ENCODE peak calls at places on chromosomes 5 and 9, in four cellular contexts. L is glomerular endothelial cell; U is cerebellum; C is activated T-helper 2 cell treated with anti-CD3 and anti-CD28 coated beads, Interferon-gamma antibody, Interleukin-2, Interleukin-4, amounts not matched to agents 10 μg/mL and 5 μg/mL and 100 μg/mL, durations not matched to agents 14 hours and 24 hours and 36 hours. G is an unnamed sample.

GRCh38 chr9:136257381-136258298 is 12.0 kb upstream of the QSOX2 start:
- DNase-seq in C (no peak), U (no peak), L (no peak), G (no peak)

GRCh38 chr9:134602547-134603362 is 38.8 kb upstream of the COL5A1 start:
- DNase-seq in C (peak; percentile 2), L (peak; percentile 45), U (no peak), G (peak; percentile 49)

GRCh38 chr9:129979346-129979745 is 63.6 kb downstream of the FNBP1 start:
- DNase-seq in C (no peak), L (no peak), U (no peak), G (no peak)

GRCh38 chr5:110431603-110432002 is 294.9 kb downstream of the TMEM232 start:
- DNase-seq in L (no peak), C (no peak), U (no peak), G (no peak)

GRCh38 chr5:34474573-34475021 is 181.5 kb upstream of the RAI14 start:
- DNase-seq in L (no peak), C (no peak), U (peak; percentile 59), G (no peak)

GRCh38 chr9:134294228-134295071 is 31.8 kb upstream of the RXRA start:
- DNase-seq in L (no peak), U (no peak), C (no peak), G (no peak)

GRCh38 chr5:42963412-42963811 is 76.7 kb downstream of the ANXA2R start:
- DNase-seq in C (no peak), U (no peak), L (no peak), G (no peak)

GRCh38 chr9:108766786-108767185 is 89.0 kb downstream of the ACTL7B start:
- DNase-seq in C (no peak), L (no peak), U (no peak), G (no peak)

GRCh38 chr5:176388003-176388340 is 426 bp downstream of the NOP16 start:
- DNase-seq in L (no peak), U (no peak), C (no peak), G (no peak)

GRCh38 chr9:68739631-68740174 is 34.7 kb downstream of the PIP5K1B start:
- DNase-seq in L (no peak), C (no peak), U (no peak), G (peak; percentile 8)

GRCh38 chr9:82761911-82762310 is 301.0 kb downstream of the RASEF start:
- DNase-seq in L (no peak), C (no peak), U (no peak), G (no peak)

GRCh38 chr9:36843964-36844363 is 190.1 kb downstream of the PAX5 start:
- DNase-seq in L (no peak), C (no peak), U (no peak), G (no peak)

GRCh38 chr9:133683494-133684460 is 47.6 kb downstream of the DBH start:
- DNase-seq in U (no peak), C (peak; percentile 45), L (no peak), G (no peak)

GRCh38 chr5:134590992-134591659 is 41.5 kb downstream of the SAR1B start:
- DNase-seq in L (no peak), C (no peak), U (no peak), G (no peak)

GRCh38 chr5:95718203-95718602 is 12.9 kb upstream of the RHOBTB3 start:
- DNase-seq in C (peak; percentile 21), L (no peak), U (no peak), G (no peak)

GRCh38 chr9:95516736-95517558 is at the start of gene PTCH1:
- DNase-seq in L (no peak), U (no peak), C (no peak), G (no peak)

GRCh38 chr9:20349568-20349967 is 272.7 kb downstream of the MLLT3 start:
- DNase-seq in L (no peak), C (no peak), U (no peak), G (no peak)

GRCh38 chr5:170480277-170480676 is 23.5 kb upstream of the KCNIP1 start:
- DNase-seq in C (no peak), U (no peak), L (no peak), G (no peak)

GRCh38 chr5:40605295-40605958 is 74.3 kb upstream of the PTGER4 start:
- DNase-seq in C (no peak), L (no peak), U (no peak), G (no peak)

GRCh38 chr9:113343732-113344231 is 3.7 kb upstream of the WDR31 start:
- DNase-seq in C (no peak), L (no peak), U (peak; percentile 62), G (peak; percentile 92)

GRCh38 chr9:28155067-28155466 is 581.8 kb upstream of the C9orf72 start:
- DNase-seq in U (no peak), C (no peak), L (no peak), G (peak; percentile 76)

GRCh38 chr9:92992549-92992948 is 45.2 kb downstream of the FGD3 start:
- DNase-seq in U (no peak), C (no peak), L (no peak), G (no peak)

GRCh38 chr5:45532826-45533624 is 163.2 kb downstream of the HCN1 start:
- DNase-seq in C (no peak), U (peak; percentile 46), L (no peak), G (no peak)

GRCh38 chr5:68279960-68280359 is 64.4 kb downstream of the PIK3R1 start:
- DNase-seq in U (no peak), C (peak; percentile 61), L (no peak), G (no peak)

GRCh38 chr5:139650031-139650688 is 2.0 kb downstream of the CXXC5 start:
- DNase-seq in C (no peak), U (no peak), L (no peak), G (no peak)

GRCh38 chr9:26210338-26210851 is 532.2 kb upstream of the TUSC1 start:
- DNase-seq in L (no peak), U (no peak), C (no peak), G (no peak)

GRCh38 chr9:116323571-116323970 is 170.0 kb downstream of the PAPPA start:
- DNase-seq in L (no peak), U (no peak), C (no peak), G (no peak)

GRCh38 chr5:174532453-174533126 is 191.8 kb upstream of the MSX2 start:
- DNase-seq in U (no peak), C (no peak), L (peak; percentile 50), G (peak; percentile 99)

GRCh38 chr9:112144807-112145206 is 30.3 kb downstream of the SUSD1 start:
- DNase-seq in U (no peak), C (no peak), L (no peak), G (no peak)

GRCh38 chr5:43050384-43050783 is 10.3 kb upstream of the ANXA2R start:
- DNase-seq in L (no peak), C (no peak), U (no peak), G (no peak)

GRCh38 chr9:134058716-134059115 is 9.1 kb downstream of the BRD3 start:
- DNase-seq in U (no peak), C (no peak), L (no peak), G (no peak)

GRCh38 chr5:168401880-168402279 is 84.4 kb upstream of the RARS1 start:
- DNase-seq in L (no peak), C (no peak), U (no peak), G (no peak)

GRCh38 chr9:128863647-128864046 is 18.1 kb downstream of the KYAT1 start:
- DNase-seq in L (no peak), U (peak; percentile 74), C (peak; percentile 77), G (no peak)

GRCh38 chr5:158194561-158194961 is 335.6 kb upstream of the CLINT1 start:
- DNase-seq in U (no peak), L (no peak), C (no peak), G (no peak)

GRCh38 chr5:146813748-146814147 is 64.8 kb downstream of the PPP2R2B start:
- DNase-seq in C (no peak), L (no peak), U (no peak), G (no peak)

GRCh38 chr9:4177970-4178758 is 121.7 kb downstream of the GLIS3 start:
- DNase-seq in L (no peak), U (no peak), C (no peak), G (no peak)

GRCh38 chr5:19928556-19929421 is 59.2 kb downstream of the CDH18 start:
- DNase-seq in C (no peak), U (no peak), L (peak; percentile 76), G (peak; percentile 44)

GRCh38 chr9:131069699-131070098 is 26.6 kb upstream of the AIF1L start:
- DNase-seq in L (no peak), U (no peak), C (no peak), G (no peak)

GRCh38 chr5:94337617-94338016 is 280.8 kb downstream of the KIAA0825 start:
- DNase-seq in C (no peak), L (no peak), U (no peak), G (no peak)

GRCh38 chr5:150511641-150512367 is 3.9 kb downstream of the NDST1 start:
- DNase-seq in C (no peak), L (no peak), U (no peak), G (no peak)

G was measured in retinal pigment epithelial cell.